ENCODE peak calls at places on chromosomes 7 and 10, in six cellular contexts. M is dermis microvascular lymphatic vessel endothelial cell, L is lung, H is brain microvascular endothelial cell, F is neural progenitor cell, O is fibroblast of lung. D is an unnamed sample.

GRCh38 chr7:49260501-49260900 is 336.2 kb downstream of the CDC14C start:
- DNase-seq in M (no peak), L (no peak), H (no peak), F (no peak), O (no peak), D (no peak)

GRCh38 chr7:129008645-129009414 is 46.1 kb downstream of the TNPO3 start:
- DNase-seq in M (no peak), L (no peak), H (no peak), F (no peak), O (no peak), D (no peak)

GRCh38 chr7:33918401-33919120 is 13.2 kb downstream of the BMPER start:
- DNase-seq in M (no peak), L (no peak), H (no peak), F (no peak), O (no peak), D (no peak)

GRCh38 chr7:76260171-76260703 is 42.2 kb upstream of the HSPB1 start:
- DNase-seq in M (peak), L (no peak), H (no peak), F (peak), O (no peak), D (no peak)

GRCh38 chr7:151086802-151087246 is 549 bp downstream of the AGAP3 start:
- DNase-seq in M (peak), L (no peak), H (no peak), F (peak), O (no peak), D (no peak)

GRCh38 chr10:114751856-114752255 is 69.7 kb upstream of the FHIP2A start:
- DNase-seq in M (no peak), L (no peak), H (no peak), F (no peak), O (peak), D (no peak)

GRCh38 chr10:100562008-100562672 is 26.4 kb downstream of the HIF1AN start:
- DNase-seq in M (peak), L (peak), H (peak), F (peak), O (peak), D (peak)

GRCh38 chr7:100079024-100079560 is 2.4 kb downstream of the ZNF3 start:
- DNase-seq in M (no peak), L (no peak), H (no peak), F (no peak), O (no peak), D (no peak)

GRCh38 chr7:110881731-110882130 is 209.2 kb upstream of the LRRN3 start:
- DNase-seq in M (no peak), L (no peak), H (no peak), F (no peak), O (no peak), D (no peak)

GRCh38 chr7:107167483-107168232 is 1.1 kb upstream of the HBP1 start:
- DNase-seq in M (peak), L (no peak), H (peak), F (peak), O (peak), D (peak)

GRCh38 chr10:128016423-128017060 is 109.6 kb downstream of the PTPRE start:
- DNase-seq in M (no peak), L (no peak), H (no peak), F (no peak), O (no peak), D (no peak)

GRCh38 chr10:68876919-68877250 is 24.2 kb upstream of the DDX50 start:
- DNase-seq in M (no peak), L (no peak), H (no peak), F (peak), O (no peak), D (no peak)

GRCh38 chr10:28754930-28755718 is 77.8 kb downstream of the BAMBI start:
- DNase-seq in M (no peak), L (no peak), H (peak), F (no peak), O (no peak), D (no peak)

GRCh38 chr7:27641576-27642230 is 21.0 kb downstream of the HIBADH start:
- DNase-seq in M (peak), L (no peak), H (peak), F (no peak), O (peak), D (no peak)

GRCh38 chr10:46229144-46229563 is 57.6 kb upstream of the ANTXRL start:
- DNase-seq in M (no peak), L (no peak), H (no peak), F (peak), O (no peak), D (no peak)

GRCh38 chr7:48154792-48155413 is 16.4 kb upstream of the ABCA13 start:
- DNase-seq in M (peak), L (no peak), H (peak), F (peak), O (peak), D (no peak)

GRCh38 chr7:36155811-36156361 is 2.8 kb downstream of the EEPD1 start:
- DNase-seq in M (no peak), L (no peak), H (no peak), F (peak), O (peak), D (no peak)

GRCh38 chr10:38038107-38038931 is 27.8 kb downstream of the ZNF33A start:
- DNase-seq in M (no peak), L (no peak), H (no peak), F (no peak), O (no peak), D (no peak)

GRCh38 chr7:121080913-121081326 is 92.4 kb downstream of the CPED1 start:
- DNase-seq in M (no peak), L (no peak), H (no peak), F (no peak), O (no peak), D (no peak)

GRCh38 chr10:103057980-103058568 is 135.0 kb downstream of the NT5C2 start:
- DNase-seq in M (no peak), L (no peak), H (no peak), F (no peak), O (no peak), D (no peak)

GRCh38 chr7:131950758-131951157 is 394.3 kb upstream of the PODXL start:
- DNase-seq in M (no peak), L (no peak), H (no peak), F (no peak), O (peak), D (no peak)

GRCh38 chr10:13016413-13016812 is 14.9 kb upstream of the CCDC3 start:
- DNase-seq in M (peak), L (no peak), H (peak), F (no peak), O (peak), D (no peak)

GRCh38 chr7:6709808-6710207 is 3.1 kb upstream of the ZNF12 start:
- DNase-seq in M (no peak), L (no peak), H (no peak), F (no peak), O (no peak), D (no peak)

GRCh38 chr10:12507165-12507870 is 158.0 kb downstream of the CAMK1D start:
- DNase-seq in M (no peak), L (no peak), H (no peak), F (no peak), O (no peak), D (no peak)

D was measured in retinal pigment epithelial cell.